ENCODE peak calls at places on chromosomes 1 and 21, in ten cellular contexts. O is PC-9, L is psoas muscle, V is mucosa of descending colon, F is GM23338, P is AG04449, W is suprapubic skin, Y is AG04450, E is adrenal gland, T is OCI-LY7. D is an unnamed sample.

GRCh38 chr1:53470155-53470554 is 11.0 kb downstream of the DMRTB1 start:
- DNase-seq in O (no peak), L (peak; percentile 83), V (peak; percentile 74), F (peak; percentile 97), P (no peak), W (peak; percentile 71), Y (peak; percentile 27), E (peak; percentile 60), T (no peak), D (peak; percentile 81)

GRCh38 chr1:29762635-29763034 is 526.3 kb downstream of the PTPRU start:
- DNase-seq in O (no peak), L (no peak), V (no peak), F (no peak), P (no peak), W (no peak), Y (no peak), E (peak; percentile 28), T (no peak), D (no peak)

GRCh38 chr1:53088616-53089300 is 26.7 kb downstream of the PODN start:
- DNase-seq in O (no peak), L (no peak), V (no peak), F (no peak), P (no peak), W (no peak), Y (no peak), E (no peak), T (no peak), D (no peak)

GRCh38 chr21:41075668-41076463 is 92.1 kb upstream of the BACE2 start:
- DNase-seq in O (no peak), L (no peak), V (no peak), F (no peak), P (no peak), W (no peak), Y (no peak), E (no peak), T (no peak), D (no peak)

GRCh38 chr1:25562101-25562927 is 18.9 kb downstream of the LDLRAP1 start:
- DNase-seq in O (peak; percentile 72), L (peak; percentile 40), V (peak; percentile 90), F (no peak), P (no peak), W (no peak), Y (no peak), E (no peak), T (peak; percentile 98), D (no peak)

GRCh38 chr1:78641558-78641957 is 8.1 kb upstream of the IFI44 start:
- DNase-seq in O (no peak), L (no peak), V (no peak), F (no peak), P (no peak), W (no peak), Y (no peak), E (no peak), T (no peak), D (no peak)

GRCh38 chr1:207698822-207699483 is 52.9 kb upstream of the CD46 start:
- DNase-seq in O (peak; percentile 65), L (no peak), V (peak; percentile 74), F (peak; percentile 85), P (no peak), W (no peak), Y (peak; percentile 7), E (peak; percentile 87), T (peak; percentile 65), D (peak; percentile 75)

GRCh38 chr1:29415861-29416260 is 179.5 kb downstream of the PTPRU start:
- DNase-seq in O (no peak), L (no peak), V (no peak), F (no peak), P (no peak), W (no peak), Y (no peak), E (no peak), T (no peak), D (no peak)

GRCh38 chr1:145961425-145962156 is 2.8 kb downstream of the ANKRD34A start:
- DNase-seq in O (no peak), L (peak; percentile 76), V (peak; percentile 49), F (peak; percentile 54), P (no peak), W (peak; percentile 74), Y (no peak), E (no peak), T (no peak), D (peak; percentile 23)

GRCh38 chr21:31557956-31558838 is 101.3 kb upstream of the SOD1 start:
- DNase-seq in O (peak; percentile 9), L (no peak), V (peak; percentile 8), F (peak; percentile 57), P (no peak), W (no peak), Y (no peak), E (peak; percentile 53), T (peak; percentile 72), D (no peak)

GRCh38 chr1:36306210-36306901 is at the start of gene SH3D21:
- DNase-seq in O (peak; percentile 82), L (peak; percentile 73), V (peak; percentile 81), F (peak; percentile 92), P (no peak), W (peak; percentile 72), Y (no peak), E (peak; percentile 74), T (peak; percentile 61), D (peak; percentile 25)

GRCh38 chr1:111706921-111707320 is 32.3 kb downstream of the INKA2 start:
- DNase-seq in O (no peak), L (no peak), V (no peak), F (no peak), P (no peak), W (no peak), Y (no peak), E (no peak), T (no peak), D (peak; percentile 46)

GRCh38 chr1:92408825-92409224 is 77.9 kb downstream of the GFI1 start:
- DNase-seq in O (no peak), L (no peak), V (no peak), F (no peak), P (peak; percentile 3), W (no peak), Y (no peak), E (no peak), T (no peak), D (peak; percentile 19)

GRCh38 chr1:30947212-30947611 is 38.7 kb upstream of the SDC3 start:
- DNase-seq in O (no peak), L (no peak), V (no peak), F (no peak), P (no peak), W (no peak), Y (no peak), E (no peak), T (no peak), D (no peak)

GRCh38 chr21:43287111-43287973 is 118.5 kb downstream of the CRYAA start:
- DNase-seq in O (peak; percentile 67), L (no peak), V (peak; percentile 61), F (no peak), P (no peak), W (no peak), Y (no peak), E (no peak), T (no peak), D (no peak)

GRCh38 chr1:235933483-235934116 is 66.9 kb upstream of the LYST start:
- DNase-seq in O (no peak), L (no peak), V (no peak), F (no peak), P (no peak), W (no peak), Y (no peak), E (no peak), T (no peak), D (no peak)
- TF ChIP-seq CTCF in O (no peak), L (no peak), V (no peak), F (no peak), P (no peak), W (no peak), Y (no peak), E (peak; percentile 15), T (no peak), D (no peak)

DNA sequence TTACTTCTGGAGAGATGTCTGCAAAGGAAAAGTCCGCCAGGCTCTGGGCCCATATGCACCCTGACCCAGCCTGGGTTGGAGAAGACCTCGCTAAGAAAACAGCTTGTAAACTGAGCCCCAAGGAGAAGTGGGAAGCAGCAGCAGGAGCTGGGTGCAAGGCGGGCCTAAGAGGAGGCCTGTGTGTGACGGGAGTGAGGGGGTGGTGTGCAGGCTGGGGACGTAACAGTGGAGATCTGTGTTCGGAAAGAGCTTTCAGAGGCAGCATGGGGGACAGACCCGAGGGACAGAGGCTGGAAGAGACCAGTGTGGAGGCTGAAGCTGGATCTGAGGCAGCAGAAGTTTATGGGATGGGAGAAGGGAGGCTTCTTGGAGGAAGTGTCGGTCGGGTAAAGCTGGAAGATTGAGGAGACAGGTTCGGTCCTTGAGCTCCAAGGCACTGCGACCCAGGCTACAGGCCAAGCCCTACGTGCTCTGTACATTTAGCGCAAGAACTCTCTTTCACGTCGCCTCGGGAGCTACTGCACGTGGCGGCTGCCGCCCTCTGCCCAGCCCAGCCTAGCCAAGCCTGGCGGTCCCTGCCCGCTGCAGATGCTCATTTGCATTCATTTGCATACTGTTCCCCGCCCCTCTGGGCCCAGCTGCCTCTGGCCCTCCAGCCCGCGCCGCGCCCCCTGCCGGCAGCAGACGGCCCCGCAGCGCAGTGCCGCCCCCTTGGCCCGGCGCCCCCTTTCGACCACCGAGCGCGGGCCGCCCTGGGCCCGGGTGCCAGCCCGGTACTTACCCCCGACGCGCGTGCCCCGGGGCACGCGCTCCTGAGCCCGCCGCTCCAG is 6.3 kb downstream of the HPCA start:
- DNase-seq in O (no peak), L (peak; percentile 59), V (peak; percentile 70), F (peak; percentile 97), P (no peak), W (no peak), Y (no peak), E (no peak), T (peak; percentile 76), D (peak; percentile 19)
- H3K4me3 ChIP-seq in O (no peak overlapping the region), L (peak overlapping the region; percentile 64), V (no peak overlapping the region), F (peak overlapping the region; percentile 95), P (peak overlapping the region; percentile 51), W (peak overlapping the region; percentile 55), Y (peak overlapping the region; percentile 54), E (no peak overlapping the region), T (peak overlapping the region; percentile 66), D (peak overlapping the region; percentile 47)

GRCh38 chr1:228340686-228341449 is 65.8 kb downstream of the TRIM11 start:
- DNase-seq in O (no peak), L (peak; percentile 67), V (no peak), F (peak; percentile 81), P (no peak), W (peak; percentile 52), Y (no peak), E (peak; percentile 42), T (peak; percentile 23), D (no peak)
- TF ChIP-seq CTCF in O (peak; percentile 35), L (no peak), V (no peak), F (peak; percentile 58), P (no peak), W (no peak), Y (peak; percentile 29), E (peak; percentile 31), T (peak; percentile 64), D (peak; percentile 8)

GRCh38 chr1:74436078-74436477 is 76.3 kb downstream of the LRRC53 start:
- DNase-seq in O (no peak), L (no peak), V (no peak), F (no peak), P (no peak), W (no peak), Y (no peak), E (no peak), T (no peak), D (no peak)
- H3K4me3 ChIP-seq in O (no peak overlapping the region), L (no peak overlapping the region), V (no peak overlapping the region), F (no peak overlapping the region), P (no peak overlapping the region), W (no peak overlapping the region), Y (no peak overlapping the region), E (no peak overlapping the region), T (no peak overlapping the region), D (no peak overlapping the region)

D was measured in cardiac fibroblast.